ENCODE peak calls at places on chromosome 3, in five cellular contexts. One of them, this sample, is unnamed.
A peak's percentile ranks its signal among the peaks of the same experiment; 100 is the strongest.

GRCh38 chr3:186173202-186173815 is 64.4 kb upstream of the ETV5 start:
- DNase-seq in NCI-H1436: no peak
- DNase-seq in CD8-positive, alpha-beta memory T cell: no peak
- DNase-seq in cardiac muscle cell: no peak
- DNase-seq in type B pancreatic cell: peak; percentile 42
- DNase-seq in this sample: no peak

GRCh38 chr3:111545349-111545748 is 3.4 kb downstream of the CD96 start:
- DNase-seq in NCI-H1436: no peak
- DNase-seq in CD8-positive, alpha-beta memory T cell: no peak
- DNase-seq in cardiac muscle cell: no peak
- DNase-seq in type B pancreatic cell: no peak
- DNase-seq in this sample: no peak

GRCh38 chr3:124118397-124118796 is 126.5 kb upstream of the ROPN1 start:
- DNase-seq in NCI-H1436: no peak
- DNase-seq in CD8-positive, alpha-beta memory T cell: no peak
- DNase-seq in cardiac muscle cell: no peak
- DNase-seq in type B pancreatic cell: no peak
- DNase-seq in this sample: no peak

GRCh38 chr3:130894873-130895330 is 1.0 kb downstream of the ATP2C1 start:
- DNase-seq in NCI-H1436: no peak
- DNase-seq in CD8-positive, alpha-beta memory T cell: no peak
- DNase-seq in cardiac muscle cell: peak; percentile 34
- DNase-seq in type B pancreatic cell: no peak
- DNase-seq in this sample: no peak

GRCh38 chr3:38986901-38987300 is 64.8 kb downstream of the SCN11A start:
- DNase-seq in NCI-H1436: no peak
- DNase-seq in CD8-positive, alpha-beta memory T cell: no peak
- DNase-seq in cardiac muscle cell: no peak
- DNase-seq in type B pancreatic cell: no peak
- DNase-seq in this sample: no peak

GRCh38 chr3:142916611-142917010 is 27.7 kb upstream of the PCOLCE2 start:
- DNase-seq in NCI-H1436: no peak
- DNase-seq in CD8-positive, alpha-beta memory T cell: no peak
- DNase-seq in cardiac muscle cell: no peak
- DNase-seq in type B pancreatic cell: no peak
- DNase-seq in this sample: no peak

GRCh38 chr3:170811515-170811914 is 58.5 kb downstream of the RPL22L1 start:
- DNase-seq in NCI-H1436: no peak
- DNase-seq in CD8-positive, alpha-beta memory T cell: peak; percentile 0
- DNase-seq in cardiac muscle cell: peak; percentile 33
- DNase-seq in type B pancreatic cell: no peak
- DNase-seq in this sample: no peak

GRCh38 chr3:193240850-193241706 is at the start of gene PLAAT1:
- DNase-seq in NCI-H1436: peak; percentile 91
- DNase-seq in CD8-positive, alpha-beta memory T cell: no peak
- DNase-seq in cardiac muscle cell: peak; percentile 76
- DNase-seq in type B pancreatic cell: peak; percentile 80
- DNase-seq in this sample: no peak

GRCh38 chr3:160052385-160053047 is 63.9 kb downstream of the IL12A start:
- DNase-seq in NCI-H1436: no peak
- DNase-seq in CD8-positive, alpha-beta memory T cell: no peak
- DNase-seq in cardiac muscle cell: peak; percentile 44
- DNase-seq in type B pancreatic cell: no peak
- DNase-seq in this sample: no peak

GRCh38 chr3:13533823-13534435 is 15.0 kb upstream of the FBLN2 start:
- DNase-seq in NCI-H1436: no peak
- DNase-seq in CD8-positive, alpha-beta memory T cell: no peak
- DNase-seq in cardiac muscle cell: no peak
- DNase-seq in type B pancreatic cell: no peak
- DNase-seq in this sample: no peak

GRCh38 chr3:64184621-64185020 is 40.6 kb downstream of the PRICKLE2 start:
- DNase-seq in NCI-H1436: no peak
- DNase-seq in CD8-positive, alpha-beta memory T cell: no peak
- DNase-seq in cardiac muscle cell: no peak
- DNase-seq in type B pancreatic cell: no peak
- DNase-seq in this sample: no peak

GRCh38 chr3:48919215-48920138 is 835 bp downstream of the ARIH2 start:
- DNase-seq in NCI-H1436: no peak
- DNase-seq in CD8-positive, alpha-beta memory T cell: peak; percentile 70
- DNase-seq in cardiac muscle cell: peak; percentile 45
- DNase-seq in type B pancreatic cell: peak; percentile 68
- DNase-seq in this sample: peak; percentile 66

GRCh38 chr3:127121221-127121647 is 71.7 kb upstream of the PRR23E start:
- DNase-seq in NCI-H1436: no peak
- DNase-seq in CD8-positive, alpha-beta memory T cell: no peak
- DNase-seq in cardiac muscle cell: no peak
- DNase-seq in type B pancreatic cell: peak; percentile 50
- DNase-seq in this sample: no peak

GRCh38 chr3:72346526-72346926 is 501.7 kb downstream of the SHQ1 start:
- DNase-seq in NCI-H1436: no peak
- DNase-seq in CD8-positive, alpha-beta memory T cell: no peak
- DNase-seq in cardiac muscle cell: peak; percentile 97
- DNase-seq in type B pancreatic cell: no peak
- DNase-seq in this sample: peak; percentile 23

GRCh38 chr3:162704238-162704637 is 1207.6 kb downstream of the OTOL1 start:
- DNase-seq in NCI-H1436: no peak
- DNase-seq in CD8-positive, alpha-beta memory T cell: no peak
- DNase-seq in cardiac muscle cell: no peak
- DNase-seq in type B pancreatic cell: no peak
- DNase-seq in this sample: no peak

GRCh38 chr3:25663324-25664065 is 1.2 kb downstream of the TOP2B start:
- DNase-seq in NCI-H1436: no peak
- DNase-seq in CD8-positive, alpha-beta memory T cell: no peak
- DNase-seq in cardiac muscle cell: peak; percentile 22
- DNase-seq in type B pancreatic cell: no peak
- DNase-seq in this sample: peak; percentile 54

GRCh38 chr3:53819163-53819868 is 26.9 kb downstream of the CHDH start:
- DNase-seq in NCI-H1436: no peak
- DNase-seq in CD8-positive, alpha-beta memory T cell: no peak
- DNase-seq in cardiac muscle cell: no peak
- DNase-seq in type B pancreatic cell: no peak
- DNase-seq in this sample: no peak

GRCh38 chr3:171213178-171213577 is 186.7 kb upstream of the SLC2A2 start:
- DNase-seq in NCI-H1436: no peak
- DNase-seq in CD8-positive, alpha-beta memory T cell: no peak
- DNase-seq in cardiac muscle cell: no peak
- DNase-seq in type B pancreatic cell: no peak
- DNase-seq in this sample: no peak

GRCh38 chr3:134897391-134898131 is 102.5 kb downstream of the EPHB1 start:
- DNase-seq in NCI-H1436: no peak
- DNase-seq in CD8-positive, alpha-beta memory T cell: no peak
- DNase-seq in cardiac muscle cell: no peak
- DNase-seq in type B pancreatic cell: no peak
- DNase-seq in this sample: no peak

GRCh38 chr3:46065294-46065705 is 38.0 kb upstream of the XCR1 start:
- DNase-seq in NCI-H1436: peak; percentile 79
- DNase-seq in CD8-positive, alpha-beta memory T cell: peak; percentile 93
- DNase-seq in cardiac muscle cell: no peak
- DNase-seq in type B pancreatic cell: no peak
- DNase-seq in this sample: peak; percentile 94

GRCh38 chr3:111032677-111033076 is 38.9 kb upstream of the NECTIN3 start:
- DNase-seq in NCI-H1436: no peak
- DNase-seq in CD8-positive, alpha-beta memory T cell: no peak
- DNase-seq in cardiac muscle cell: no peak
- DNase-seq in type B pancreatic cell: no peak
- DNase-seq in this sample: no peak

GRCh38 chr3:78690806-78691205 is 1077.0 kb downstream of the ROBO1 start:
- DNase-seq in NCI-H1436: no peak
- DNase-seq in CD8-positive, alpha-beta memory T cell: no peak
- DNase-seq in cardiac muscle cell: no peak
- DNase-seq in type B pancreatic cell: no peak
- DNase-seq in this sample: no peak

GRCh38 chr3:169822983-169823382 is 10.3 kb upstream of the LRRC34 start:
- DNase-seq in NCI-H1436: no peak
- DNase-seq in CD8-positive, alpha-beta memory T cell: no peak
- DNase-seq in cardiac muscle cell: no peak
- DNase-seq in type B pancreatic cell: no peak
- DNase-seq in this sample: no peak

GRCh38 chr3:98994128-98994762 is 92.8 kb upstream of the DCBLD2 start:
- DNase-seq in NCI-H1436: no peak
- DNase-seq in CD8-positive, alpha-beta memory T cell: no peak
- DNase-seq in cardiac muscle cell: peak; percentile 82
- DNase-seq in type B pancreatic cell: no peak
- DNase-seq in this sample: no peak

GRCh38 chr3:134675726-134676252 is 25.0 kb upstream of the KY start:
- DNase-seq in NCI-H1436: no peak
- DNase-seq in CD8-positive, alpha-beta memory T cell: no peak
- DNase-seq in cardiac muscle cell: no peak
- DNase-seq in type B pancreatic cell: no peak
- DNase-seq in this sample: no peak

GRCh38 chr3:149091983-149092382 is 5.7 kb upstream of the HLTF start:
- DNase-seq in NCI-H1436: no peak
- DNase-seq in CD8-positive, alpha-beta memory T cell: no peak
- DNase-seq in cardiac muscle cell: peak; percentile 10
- DNase-seq in type B pancreatic cell: no peak
- DNase-seq in this sample: no peak

GRCh38 chr3:76841750-76842149 is 198.1 kb upstream of the ROBO2 start:
- DNase-seq in NCI-H1436: no peak
- DNase-seq in CD8-positive, alpha-beta memory T cell: no peak
- DNase-seq in cardiac muscle cell: no peak
- DNase-seq in type B pancreatic cell: no peak
- DNase-seq in this sample: no peak